ENCODE peak calls at places on chromosomes 4 and X, in nine cellular contexts. V, U, Q, Z, C, P, X, M and N are unnamed samples.

GRCh38 chr4:8427761-8428287 is 12.7 kb downstream of the ACOX3 start:
- DNase-seq in V (no peak), U (no peak), Q (peak), Z (no peak), C (peak), P (peak), X (peak), M (peak), N (no peak)

GRCh38 chr4:2394544-2394943 is 23.9 kb downstream of the ZFYVE28 start:
- DNase-seq in V (no peak), U (no peak), Q (no peak), Z (no peak), C (no peak), P (no peak), X (no peak), M (no peak), N (no peak)

GRCh38 chr4:154928640-154929257 is 147.7 kb downstream of the RBM46 start:
- DNase-seq in V (no peak), U (no peak), Q (no peak), Z (peak), C (peak), P (peak), X (peak), M (peak), N (no peak)

GRCh38 chrX:151789179-151789800 is 54.7 kb downstream of the CNGA2 start:
- DNase-seq in V (no peak), U (no peak), Q (no peak), Z (peak), C (peak), P (no peak), X (peak), M (peak), N (no peak)

GRCh38 chrX:146456058-146456457 is 353.5 kb upstream of the CXorf51B start:
- DNase-seq in V (no peak), U (no peak), Q (no peak), Z (no peak), C (no peak), P (no peak), X (no peak), M (no peak), N (no peak)

GRCh38 chr4:151888367-151888866 is 127.6 kb upstream of the GATB start:
- DNase-seq in V (no peak), U (no peak), Q (peak), Z (no peak), C (no peak), P (no peak), X (no peak), M (no peak), N (no peak)

GRCh38 chrX:106874075-106874474 is 29.1 kb downstream of the RIPPLY1 start:
- DNase-seq in V (no peak), U (no peak), Q (peak), Z (peak), C (peak), P (peak), X (peak), M (peak), N (no peak)

GRCh38 chr4:891747-892146 is 40.4 kb downstream of the GAK start:
- DNase-seq in V (no peak), U (no peak), Q (no peak), Z (no peak), C (peak), P (peak), X (no peak), M (peak), N (no peak)

GRCh38 chr4:70893790-70894189 is 8.4 kb upstream of the MOB1B start:
- DNase-seq in V (no peak), U (no peak), Q (no peak), Z (no peak), C (no peak), P (no peak), X (no peak), M (no peak), N (no peak)

GRCh38 chr4:142386450-142386849 is 459.7 kb downstream of the INPP4B start:
- DNase-seq in V (no peak), U (no peak), Q (no peak), Z (no peak), C (no peak), P (no peak), X (no peak), M (no peak), N (no peak)

GRCh38 chr4:42453612-42454011 is 56.3 kb downstream of the SHISA3 start:
- DNase-seq in V (no peak), U (no peak), Q (no peak), Z (no peak), C (no peak), P (no peak), X (no peak), M (no peak), N (no peak)

GRCh38 chr4:42454755-42455154 is 57.5 kb downstream of the SHISA3 start:
- DNase-seq in V (no peak), U (no peak), Q (no peak), Z (no peak), C (no peak), P (no peak), X (no peak), M (no peak), N (no peak)

GRCh38 chr4:42446823-42447222 is 49.5 kb downstream of the SHISA3 start:
- DNase-seq in V (no peak), U (no peak), Q (no peak), Z (no peak), C (no peak), P (no peak), X (no peak), M (no peak), N (no peak)

GRCh38 chr4:42458686-42459085 is 61.4 kb downstream of the SHISA3 start:
- DNase-seq in V (no peak), U (no peak), Q (no peak), Z (no peak), C (no peak), P (no peak), X (no peak), M (no peak), N (no peak)

DNA sequence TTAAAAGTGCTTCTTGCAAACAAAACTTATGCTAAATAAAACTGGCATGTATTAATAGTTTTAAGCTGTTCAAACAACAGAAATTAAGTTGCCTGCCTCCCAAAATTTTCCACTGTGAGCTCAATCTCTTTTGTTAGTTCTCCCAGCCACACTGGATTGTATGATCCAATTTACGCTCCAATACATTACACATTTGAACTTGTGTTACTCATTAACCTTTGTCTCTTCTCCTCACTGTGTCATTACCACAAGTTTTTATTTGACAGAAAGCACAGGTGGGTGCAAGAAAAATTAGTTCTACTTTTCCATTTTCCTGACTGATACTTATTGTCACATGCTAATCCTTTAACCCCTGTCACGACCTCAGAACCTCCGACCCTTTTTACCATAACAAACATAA is 55.5 kb downstream of the SHISA3 start:
- DNase-seq in V (no peak), U (no peak), Q (no peak), Z (no peak), C (no peak), P (no peak), X (no peak), M (no peak), N (no peak)
- TF ChIP-seq CTCF in V (no peak), U (no peak), Q (no peak), Z (no peak), C (no peak), P (no peak), X (no peak), M (no peak), N (no peak)

DNA sequence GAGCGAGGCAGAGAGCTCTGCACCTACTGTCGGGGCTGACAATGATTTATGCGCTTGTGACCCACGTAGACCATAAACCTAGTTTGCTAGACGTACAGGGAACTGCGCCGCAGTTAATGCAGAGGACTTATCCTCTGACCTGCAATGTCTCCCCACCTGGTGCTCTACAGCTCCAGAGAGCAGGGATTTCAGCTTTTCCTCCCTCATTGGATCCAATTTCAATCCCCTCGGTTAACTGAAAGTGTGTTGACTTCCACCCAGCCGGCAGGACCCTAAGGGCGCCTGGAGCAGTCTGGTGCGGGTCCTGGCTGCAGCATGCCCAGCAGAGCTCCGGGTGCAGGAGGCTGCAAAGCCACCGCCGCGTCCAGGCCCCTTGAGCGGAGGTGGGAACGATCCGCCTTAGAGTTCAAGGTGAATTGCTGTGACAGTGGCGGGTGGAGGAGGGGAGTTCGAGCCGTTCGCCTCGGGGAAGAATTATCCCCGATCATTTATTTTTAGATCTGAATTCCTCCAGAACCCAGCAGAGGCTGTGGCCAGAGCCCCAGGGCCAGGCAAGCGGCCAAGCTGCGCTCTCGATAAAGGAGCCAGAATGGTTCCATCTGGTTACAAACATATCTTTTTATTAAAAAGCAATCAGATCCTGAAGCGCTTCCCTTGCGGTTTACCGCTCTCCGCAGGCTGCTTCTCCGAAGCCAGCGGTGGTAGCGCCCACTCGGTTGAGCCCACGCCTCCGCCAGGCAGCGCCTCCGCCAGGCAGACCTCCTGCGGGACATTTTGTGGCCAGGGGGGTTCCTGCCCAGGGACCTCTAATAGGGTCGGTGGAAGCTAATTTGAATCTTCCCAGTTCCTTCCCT is 66.0 kb downstream of the FBXO8 start:
- DNase-seq in V (no peak), U (no peak), Q (peak), Z (no peak), C (peak), P (no peak), X (peak), M (no peak), N (no peak)
- TF ChIP-seq CTCF in V (no peak), U (no peak), Q (no peak), Z (no peak), C (no peak), P (no peak), X (no peak), M (no peak), N (no peak)

DNA sequence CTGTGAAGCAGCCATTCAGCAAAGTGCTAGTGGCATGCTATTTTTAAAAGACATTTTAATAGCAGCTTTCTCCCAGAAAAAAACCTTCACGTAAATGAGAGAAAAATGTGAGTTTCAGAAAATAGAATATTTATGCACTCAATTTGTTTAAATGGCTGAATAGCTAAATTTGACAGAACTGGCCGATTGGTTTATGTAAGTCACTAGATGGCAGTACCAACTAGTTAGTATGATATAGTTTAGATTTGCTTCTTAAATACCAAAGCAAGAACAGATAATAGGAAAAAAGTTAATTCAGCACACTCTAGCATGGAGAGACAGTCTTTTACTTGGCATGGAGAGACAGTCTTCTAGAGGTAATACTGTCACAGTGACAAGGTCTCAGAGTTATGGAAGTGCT is 250.1 kb downstream of the SNCA start:
- DNase-seq in V (no peak), U (no peak), Q (no peak), Z (peak), C (peak), P (no peak), X (peak), M (no peak), N (no peak)
- TF ChIP-seq CTCF in V (no peak), U (no peak), Q (no peak), Z (peak), C (peak), P (peak), X (no peak), M (no peak), N (no peak)

GRCh38 chrX:86137071-86137470 is 11.2 kb upstream of the DACH2 start:
- DNase-seq in V (no peak), U (no peak), Q (no peak), Z (no peak), C (peak), P (no peak), X (peak), M (no peak), N (no peak)

GRCh38 chrX:86133761-86134160 is 14.5 kb upstream of the DACH2 start:
- DNase-seq in V (no peak), U (no peak), Q (no peak), Z (peak), C (peak), P (no peak), X (peak), M (peak), N (no peak)
- TF ChIP-seq CTCF in V (peak), U (no peak), Q (peak), Z (peak), C (peak), P (peak), X (peak), M (no peak), N (peak)

DNA sequence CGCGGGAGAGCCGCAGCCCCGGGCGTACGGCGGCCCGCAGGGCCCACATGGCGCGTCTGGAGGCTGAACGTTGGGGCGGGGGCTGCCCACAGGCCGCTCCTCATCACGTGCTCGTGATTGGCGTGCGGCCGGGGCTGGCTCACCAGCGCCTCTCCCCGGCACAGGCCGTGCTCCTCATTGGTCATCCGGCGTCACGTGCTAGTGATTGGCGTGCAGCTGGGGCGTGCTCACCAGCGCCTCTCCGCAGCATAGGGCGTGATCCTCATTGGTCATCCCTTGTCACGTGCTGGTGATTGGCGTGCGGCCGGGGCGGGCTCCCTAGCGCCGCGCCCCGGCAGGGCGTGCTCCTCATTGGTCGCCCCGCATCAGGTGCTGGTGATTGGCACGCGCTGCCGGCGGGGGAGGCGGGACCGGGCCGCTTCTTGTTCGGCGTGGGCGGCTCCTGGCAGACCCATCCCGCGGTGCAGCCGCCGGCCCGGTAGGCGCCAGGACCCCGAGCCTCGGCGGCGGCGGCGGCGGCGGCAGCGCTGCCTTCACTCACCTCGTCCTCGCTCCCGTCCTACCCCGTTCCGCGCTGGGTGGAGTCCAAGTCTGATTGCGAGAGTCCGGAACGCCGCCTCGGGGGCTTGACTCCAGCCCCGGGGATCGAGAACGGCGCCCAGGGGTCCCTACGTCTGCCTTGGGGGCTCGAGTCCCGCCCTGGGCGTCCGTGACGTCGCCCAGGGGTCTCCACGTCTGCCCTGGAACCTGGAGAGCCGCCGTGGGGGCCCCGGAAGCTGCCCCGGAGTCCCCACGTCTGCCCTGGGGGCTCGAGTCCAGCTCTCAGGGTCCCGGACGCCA is at the start of gene GTPBP6:
- DNase-seq in V (peak), U (peak), Q (peak), Z (peak), C (peak), P (peak), X (peak), M (peak), N (peak)
- TF ChIP-seq CTCF in V (peak), U (no peak), Q (peak), Z (no peak), C (no peak), P (peak), X (peak), M (peak), N (no peak)